ENCODE peak calls at places on chromosomes 16 and 17, in six cellular contexts. U is ovary, T is GM12878, R is upper lobe of right lung, W is NCI-H1694, Q is caudate nucleus. V is an unnamed sample.

GRCh38 chr17:73827627-73828241 is 183.5 kb upstream of the SDK2 start:
- DNase-seq in U (no peak), T (no peak), R (no peak), W (no peak), Q (no peak), V (no peak)

GRCh38 chr17:8520981-8521380 is 85.3 kb downstream of the NDEL1 start:
- DNase-seq in U (no peak), T (no peak), R (no peak), W (no peak), Q (no peak), V (no peak)

GRCh38 chr17:57210224-57210553 is 46.1 kb upstream of the MSI2 start:
- DNase-seq in U (no peak), T (no peak), R (no peak), W (no peak), Q (no peak), V (no peak)

GRCh38 chr16:63188076-63188771 is 1152.0 kb upstream of the CDH8 start:
- DNase-seq in U (no peak), T (no peak), R (no peak), W (no peak), Q (no peak), V (no peak)

GRCh38 chr17:50353600-50354195 is 7.8 kb downstream of the XYLT2 start:
- DNase-seq in U (peak; percentile 20), T (no peak), R (peak; percentile 62), W (no peak), Q (no peak), V (no peak)

GRCh38 chr17:41666336-41666680 is 22.4 kb upstream of the EIF1 start:
- DNase-seq in U (no peak), T (peak; percentile 75), R (peak; percentile 70), W (no peak), Q (peak; percentile 49), V (no peak)

GRCh38 chr17:12509836-12510235 is 155.9 kb upstream of the MYOCD start:
- DNase-seq in U (no peak), T (no peak), R (no peak), W (no peak), Q (no peak), V (no peak)

GRCh38 chr16:977096-977701 is 4.4 kb upstream of the SOX8 start:
- DNase-seq in U (peak; percentile 53), T (no peak), R (no peak), W (no peak), Q (no peak), V (no peak)

GRCh38 chr16:11700264-11701029 is 32.2 kb downstream of the SNN start:
- DNase-seq in U (no peak), T (no peak), R (no peak), W (no peak), Q (no peak), V (no peak)

GRCh38 chr16:55568151-55568693 is 1.7 kb downstream of the CAPNS2 start:
- DNase-seq in U (no peak), T (no peak), R (no peak), W (no peak), Q (no peak), V (no peak)

V was measured in SIG-M5.